ENCODE peak calls at places on chromosomes 1 and 21, in seven cellular contexts. R is cardiac fibroblast; L is heart left ventricle; I is neuronal stem cell; F is stimulated activated CD4-positive, alpha-beta T cell treated with anti-CD3 and anti-CD28 coated beads, Interleukin-2, amount 100 ng/mL, for 48 hours; N is activated T-cell treated with anti-CD3 and anti-CD28 coated beads for 1 hour; Y is Daoy. Z is an unnamed sample.
A peak's percentile ranks its signal among the peaks of the same experiment; 100 is the strongest.

GRCh38 chr1:166152977-166153376 is 13.8 kb downstream of the FAM78B start:
- DNase-seq in R (no peak), L (no peak), I (no peak), N (no peak), Y (no peak), F (no peak), Z (no peak)

GRCh38 chr1:201597551-201598230 is 58.8 kb downstream of the NAV1 start:
- DNase-seq in F (no peak), Y (peak; percentile 67), I (no peak), N (no peak), L (peak; percentile 62), R (no peak), Z (peak; percentile 78)

GRCh38 chr21:36155603-36156338 is 853 bp upstream of the DOP1B start:
- DNase-seq in L (no peak), Y (no peak), I (no peak), N (no peak), F (no peak), R (no peak), Z (no peak)

GRCh38 chr1:160945079-160945478 is 9.5 kb downstream of the ITLN2 start:
- DNase-seq in F (no peak), Y (no peak), R (no peak), L (no peak), I (no peak), N (no peak), Z (no peak)

GRCh38 chr1:87686137-87686490 is 357.4 kb downstream of the LMO4 start:
- DNase-seq in F (no peak), I (no peak), L (no peak), R (no peak), N (no peak), Y (no peak), Z (no peak)

GRCh38 chr1:21149430-21149861 is 27.3 kb downstream of the EIF4G3 start:
- DNase-seq in I (no peak), N (no peak), Y (peak; percentile 16), R (peak; percentile 72), L (peak; percentile 34), F (no peak), Z (peak; percentile 98)

GRCh38 chr1:184685116-184685515 is 69.5 kb downstream of the EDEM3 start:
- DNase-seq in L (no peak), N (no peak), I (no peak), R (no peak), F (no peak), Y (no peak), Z (peak; percentile 45)

GRCh38 chr1:197776348-197777082 is 1.2 kb upstream of the DENND1B start:
- DNase-seq in Y (peak; percentile 68), I (no peak), L (no peak), R (peak; percentile 86), F (peak; percentile 15), N (no peak), Z (peak; percentile 77)

GRCh38 chr1:96281491-96281890 is 440.1 kb upstream of the PTBP2 start:
- DNase-seq in F (no peak), L (no peak), N (no peak), I (no peak), R (peak; percentile 55), Y (no peak), Z (no peak)

GRCh38 chr1:118504231-118504644 is 319.2 kb upstream of the SPAG17 start:
- DNase-seq in L (no peak), R (no peak), F (no peak), I (no peak), Y (peak; percentile 13), N (no peak), Z (no peak)

GRCh38 chr1:230327892-230328284 is 98.2 kb downstream of the PGBD5 start:
- DNase-seq in N (no peak), Y (peak; percentile 83), I (no peak), F (peak; percentile 22), R (peak; percentile 27), L (no peak), Z (no peak)

GRCh38 chr1:23452011-23452411 is 27.5 kb upstream of the TCEA3 start:
- DNase-seq in I (no peak), L (no peak), N (peak; percentile 13), F (no peak), R (no peak), Y (peak; percentile 78), Z (no peak)

GRCh38 chr21:45599146-45599581 is 44.4 kb upstream of the PCBP3 start:
- DNase-seq in R (no peak), I (no peak), L (no peak), Y (no peak), F (no peak), N (no peak), Z (no peak)

GRCh38 chr1:242081446-242081845 is 82.5 kb upstream of the MAP1LC3C start:
- DNase-seq in L (no peak), R (no peak), F (no peak), Y (no peak), I (no peak), N (no peak), Z (no peak)

GRCh38 chr1:236018885-236019453 is 45.9 kb downstream of the NID1 start:
- DNase-seq in L (peak; percentile 86), N (no peak), I (no peak), R (peak; percentile 91), Y (no peak), F (no peak), Z (no peak)

GRCh38 chr1:1118011-1118892 is 2.4 kb upstream of the C1orf159 start:
- DNase-seq in R (no peak), F (no peak), I (no peak), L (no peak), Y (no peak), N (no peak), Z (no peak)

GRCh38 chr1:9424278-9424677 is 115.0 kb upstream of the SLC25A33 start:
- DNase-seq in L (no peak), Y (no peak), I (no peak), N (no peak), R (no peak), F (no peak), Z (no peak)

GRCh38 chr21:32455548-32455947 is 43.0 kb downstream of the EVA1C start:
- DNase-seq in R (no peak), F (no peak), L (no peak), I (no peak), Y (no peak), N (no peak), Z (no peak)

GRCh38 chr21:26710155-26710554 is 135.1 kb downstream of the ADAMTS1 start:
- DNase-seq in I (no peak), N (no peak), R (no peak), F (no peak), Y (no peak), L (no peak), Z (no peak)

GRCh38 chr1:119814288-119814687 is 3.0 kb upstream of the REG4 start:
- DNase-seq in L (no peak), Y (no peak), R (no peak), F (no peak), N (no peak), I (no peak), Z (no peak)

GRCh38 chr1:15493869-15494390 is 18.0 kb downstream of the CELA2B start:
- DNase-seq in L (no peak), R (no peak), I (no peak), Y (no peak), F (no peak), N (no peak), Z (no peak)

GRCh38 chr21:33964706-33965325 is 49.2 kb upstream of the ATP5PO start:
- DNase-seq in R (peak; percentile 44), F (no peak), N (no peak), L (no peak), Y (no peak), I (no peak), Z (no peak)

GRCh38 chr1:21764615-21765423 is 18.1 kb downstream of the USP48 start:
- DNase-seq in N (no peak), F (no peak), I (peak; percentile 1), L (no peak), Y (peak; percentile 88), R (peak; percentile 97), Z (peak; percentile 83)

GRCh38 chr1:88801575-88802208 is 89.7 kb downstream of the GTF2B start:
- DNase-seq in N (no peak), Y (no peak), F (no peak), R (peak; percentile 61), L (no peak), I (no peak), Z (no peak)

GRCh38 chr1:71600023-71600422 is 519.2 kb upstream of the ZRANB2 start:
- DNase-seq in L (no peak), F (no peak), Y (no peak), I (no peak), R (no peak), N (no peak), Z (no peak)

GRCh38 chr1:23592209-23592905 is 33.1 kb upstream of the ID3 start:
- DNase-seq in I (no peak), L (no peak), F (no peak), Y (no peak), N (no peak), R (no peak), Z (no peak)